ENCODE peak calls at places on chromosomes 6 and 20, in eight cellular contexts. One of them, this sample, is unnamed.

GRCh38 chr6:160801418-160801817 is 99.4 kb downstream of the PLG start:
- DNase-seq in NCI-H1092: no peak
- DNase-seq in left lung: no peak
- DNase-seq in T-helper 17 cell: no peak
- DNase-seq in CD8-positive, alpha-beta memory T cell: no peak
- DNase-seq in ELR: no peak
- DNase-seq in erythroblast: no peak
- DNase-seq in Right ventricle myocardium inferior: no peak
- DNase-seq in this sample: no peak

GRCh38 chr6:85865665-85866372 is 223.1 kb upstream of the SYNCRIP start:
- DNase-seq in CD8-positive, alpha-beta memory T cell: no peak
- DNase-seq in NCI-H1092: no peak
- DNase-seq in Right ventricle myocardium inferior: no peak
- DNase-seq in ELR: peak
- DNase-seq in erythroblast: no peak
- DNase-seq in T-helper 17 cell: no peak
- DNase-seq in left lung: no peak
- DNase-seq in this sample: peak

GRCh38 chr20:45629496-45630100 is at the start of gene WFDC10A:
- DNase-seq in ELR: peak
- DNase-seq in left lung: no peak
- DNase-seq in NCI-H1092: no peak
- DNase-seq in erythroblast: peak
- DNase-seq in CD8-positive, alpha-beta memory T cell: no peak
- DNase-seq in T-helper 17 cell: no peak
- DNase-seq in Right ventricle myocardium inferior: no peak
- DNase-seq in this sample: peak

GRCh38 chr6:117448732-117449131 is 23.0 kb upstream of the ROS1 start:
- DNase-seq in erythroblast: no peak
- DNase-seq in Right ventricle myocardium inferior: no peak
- DNase-seq in ELR: peak
- DNase-seq in CD8-positive, alpha-beta memory T cell: no peak
- DNase-seq in T-helper 17 cell: no peak
- DNase-seq in NCI-H1092: no peak
- DNase-seq in left lung: no peak
- DNase-seq in this sample: no peak

GRCh38 chr6:145704153-145704781 is 31.1 kb downstream of the EPM2A start:
- DNase-seq in ELR: peak
- DNase-seq in left lung: no peak
- DNase-seq in erythroblast: peak
- DNase-seq in NCI-H1092: no peak
- DNase-seq in T-helper 17 cell: no peak
- DNase-seq in Right ventricle myocardium inferior: no peak
- DNase-seq in CD8-positive, alpha-beta memory T cell: no peak
- DNase-seq in this sample: no peak

GRCh38 chr6:53233309-53233708 is 84.7 kb upstream of the GCM1 start:
- DNase-seq in NCI-H1092: no peak
- DNase-seq in CD8-positive, alpha-beta memory T cell: no peak
- DNase-seq in erythroblast: no peak
- DNase-seq in Right ventricle myocardium inferior: no peak
- DNase-seq in ELR: peak
- DNase-seq in left lung: no peak
- DNase-seq in T-helper 17 cell: no peak
- DNase-seq in this sample: no peak

GRCh38 chr6:164690702-164691500 is 618.5 kb downstream of the C6orf118 start:
- DNase-seq in Right ventricle myocardium inferior: no peak
- DNase-seq in ELR: no peak
- DNase-seq in NCI-H1092: no peak
- DNase-seq in CD8-positive, alpha-beta memory T cell: no peak
- DNase-seq in left lung: no peak
- DNase-seq in erythroblast: no peak
- DNase-seq in T-helper 17 cell: no peak
- DNase-seq in this sample: no peak

GRCh38 chr6:39360378-39360777 is 37.9 kb upstream of the KCNK16 start:
- DNase-seq in left lung: no peak
- DNase-seq in CD8-positive, alpha-beta memory T cell: no peak
- DNase-seq in NCI-H1092: no peak
- DNase-seq in Right ventricle myocardium inferior: no peak
- DNase-seq in ELR: no peak
- DNase-seq in erythroblast: no peak
- DNase-seq in T-helper 17 cell: no peak
- DNase-seq in this sample: no peak

GRCh38 chr20:50918403-50918802 is 12.8 kb downstream of the ADNP start:
- DNase-seq in ELR: peak
- DNase-seq in CD8-positive, alpha-beta memory T cell: no peak
- DNase-seq in erythroblast: no peak
- DNase-seq in NCI-H1092: no peak
- DNase-seq in left lung: no peak
- DNase-seq in Right ventricle myocardium inferior: no peak
- DNase-seq in T-helper 17 cell: no peak
- DNase-seq in this sample: no peak

This sample was measured in NCI-H2029 treated with DMSO at 0.1 percent for 48 hours.